ENCODE peak calls at places on chromosome 21, in four cellular contexts. H is A549, W is HepG2, A is K562. I is an unnamed sample.

GRCh38 chr21:34365794-34366193 is 2.0 kb downstream of the KCNE2 start:
- DNase-seq in H (no peak), W (peak; percentile 17), A (no peak), I (no peak)

GRCh38 chr21:45618287-45618686 is 25.2 kb upstream of the PCBP3 start:
- DNase-seq in H (no peak), W (no peak), A (no peak), I (no peak)

GRCh38 chr21:46633561-46633960 is 1.9 kb upstream of the PRMT2 start:
- DNase-seq in H (no peak), W (no peak), A (no peak), I (no peak)

GRCh38 chr21:45811136-45811535 is 167.6 kb downstream of the PCBP3 start:
- DNase-seq in H (no peak), W (no peak), A (no peak), I (no peak)

GRCh38 chr21:26443867-26444266 is 129.2 kb downstream of the CYYR1 start:
- DNase-seq in H (no peak), W (no peak), A (no peak), I (no peak)

GRCh38 chr21:34771512-34772028 is 102.8 kb downstream of the CLIC6 start:
- DNase-seq in H (peak; percentile 14), W (peak; percentile 89), A (no peak), I (no peak)

GRCh38 chr21:25717491-25718139 is 17.1 kb downstream of the ATP5PF start:
- DNase-seq in H (no peak), W (no peak), A (peak; percentile 46), I (no peak)

GRCh38 chr21:35226302-35226701 is 177.2 kb upstream of the RUNX1 start:
- DNase-seq in H (no peak), W (peak; percentile 24), A (no peak), I (no peak)

GRCh38 chr21:23811802-23812201 is 1795.5 kb downstream of the MRPL39 start:
- DNase-seq in H (no peak), W (no peak), A (no peak), I (no peak)

GRCh38 chr21:34938079-34938764 is 110.9 kb downstream of the RUNX1 start:
- DNase-seq in H (no peak), W (no peak), A (no peak), I (no peak)

GRCh38 chr21:34844033-34844923 is 175.5 kb downstream of the CLIC6 start:
- DNase-seq in H (no peak), W (no peak), A (no peak), I (no peak)

DNA sequence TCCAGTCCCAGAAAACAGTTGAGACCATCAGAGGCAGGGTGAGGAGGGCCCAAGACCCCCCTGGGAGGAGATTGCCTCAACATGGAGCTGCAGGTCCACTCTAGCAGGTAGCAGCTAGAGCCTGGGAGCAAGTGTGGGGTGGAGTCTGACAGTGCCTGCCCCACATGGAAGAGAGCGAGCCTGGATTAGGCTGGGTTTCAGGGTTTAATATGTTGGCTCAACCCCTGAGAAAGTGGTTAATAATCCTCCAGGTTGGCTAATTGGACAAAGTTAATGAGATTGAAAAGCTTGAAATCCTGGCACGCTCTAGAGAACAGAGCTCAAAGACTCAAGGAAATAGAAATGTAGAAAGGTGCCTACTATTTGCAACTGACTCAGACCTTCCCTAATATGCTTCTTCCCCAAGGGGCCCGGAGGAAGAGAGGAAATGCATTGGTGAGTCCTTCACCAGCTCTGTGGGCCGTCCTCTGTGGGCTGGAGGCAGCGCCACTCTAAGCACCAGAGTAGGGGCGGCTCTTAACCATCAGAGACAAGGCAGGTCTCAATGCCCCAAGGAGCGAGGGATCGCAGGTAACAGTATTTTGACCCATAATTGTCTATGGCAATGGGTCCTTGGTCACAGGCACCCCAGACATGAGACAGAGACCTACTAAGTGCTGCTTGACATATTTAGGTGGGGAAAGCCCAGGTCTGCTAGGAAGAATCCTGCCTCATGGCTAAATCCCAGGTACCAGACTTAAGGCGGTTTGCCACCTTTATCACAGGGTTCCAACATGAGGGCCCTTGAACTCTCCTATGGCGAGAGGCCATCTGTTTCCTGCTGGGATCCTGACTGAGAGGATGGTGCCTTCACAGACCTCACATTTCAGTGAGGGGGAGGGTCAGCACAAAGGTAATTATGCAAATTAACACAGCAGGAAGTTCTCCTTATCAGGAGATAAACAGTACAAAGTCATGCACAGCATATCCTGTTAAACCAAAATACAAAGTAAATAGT is 33.8 kb downstream of the RSPH1 start:
- DNase-seq in H (no peak), W (no peak), A (peak; percentile 33), I (no peak)
- TF ChIP-seq EP300 in H (no peak), W (no peak), A (no peak), I (no peak)

GRCh38 chr21:37193676-37194075 is 73.5 kb downstream of the VPS26C start:
- DNase-seq in H (no peak), W (no peak), A (no peak), I (no peak)

GRCh38 chr21:37186983-37187382 is 80.2 kb downstream of the VPS26C start:
- DNase-seq in H (no peak), W (no peak), A (no peak), I (no peak)

GRCh38 chr21:37184784-37185593 is 82.1 kb downstream of the VPS26C start:
- DNase-seq in H (no peak), W (no peak), A (no peak), I (no peak)

GRCh38 chr21:37193006-37193405 is 74.1 kb downstream of the VPS26C start:
- DNase-seq in H (no peak), W (no peak), A (no peak), I (no peak)

DNA sequence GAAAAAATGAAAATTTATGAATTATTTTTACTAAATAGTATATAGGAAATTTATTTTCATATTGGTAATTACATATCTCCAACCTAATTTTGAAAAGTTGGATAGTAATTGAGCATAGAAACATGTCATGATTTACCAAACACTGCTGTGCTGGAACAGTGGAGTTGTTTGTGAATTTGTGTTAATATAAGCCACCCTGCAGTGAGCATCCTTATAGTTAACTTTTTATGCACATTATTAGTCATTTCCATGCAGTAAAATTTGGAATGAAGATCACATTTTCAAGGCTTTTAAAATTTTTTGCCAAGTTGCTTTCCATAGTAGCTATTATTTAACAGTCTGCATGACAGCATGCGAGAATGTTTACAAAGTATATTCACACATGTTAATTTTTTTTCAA is 78.3 kb downstream of the VPS26C start:
- DNase-seq in H (no peak), W (no peak), A (no peak), I (no peak)
- TF ChIP-seq ESRRA in H (no peak), W (no peak), A (no peak), I (no peak)

GRCh38 chr21:20306836-20307235 is 691.4 kb upstream of the NCAM2 start:
- DNase-seq in H (no peak), W (no peak), A (no peak), I (no peak)
- TF ChIP-seq EP300 in H (no peak), W (no peak), A (no peak), I (no peak)

GRCh38 chr21:43854773-43855633 is 10.0 kb upstream of the AGPAT3 start:
- DNase-seq in H (no peak), W (no peak), A (peak; percentile 88), I (peak; percentile 67)
- TF ChIP-seq ESRRA in H (no peak), W (no peak), A (peak; percentile 74), I (no peak)

GRCh38 chr21:38900499-38900898 is 94.8 kb downstream of the ETS2 start:
- DNase-seq in H (no peak), W (no peak), A (no peak), I (no peak)
- TF ChIP-seq EP300 in H (no peak), W (no peak), A (no peak), I (no peak)

GRCh38 chr21:39843483-39843882 is 23.8 kb upstream of the PCP4 start:
- DNase-seq in H (no peak), W (no peak), A (no peak), I (no peak)

GRCh38 chr21:39845581-39846130 is 21.6 kb upstream of the PCP4 start:
- DNase-seq in H (no peak), W (no peak), A (no peak), I (no peak)

GRCh38 chr21:39843916-39844315 is 23.3 kb upstream of the PCP4 start:
- DNase-seq in H (no peak), W (no peak), A (no peak), I (no peak)

GRCh38 chr21:39840373-39841097 is 26.7 kb upstream of the PCP4 start:
- DNase-seq in H (no peak), W (no peak), A (no peak), I (no peak)

GRCh38 chr21:39842741-39843146 is 24.5 kb upstream of the PCP4 start:
- DNase-seq in H (no peak), W (no peak), A (no peak), I (no peak)
- TF ChIP-seq ESRRA in H (no peak), W (no peak), A (no peak), I (no peak)

DNA sequence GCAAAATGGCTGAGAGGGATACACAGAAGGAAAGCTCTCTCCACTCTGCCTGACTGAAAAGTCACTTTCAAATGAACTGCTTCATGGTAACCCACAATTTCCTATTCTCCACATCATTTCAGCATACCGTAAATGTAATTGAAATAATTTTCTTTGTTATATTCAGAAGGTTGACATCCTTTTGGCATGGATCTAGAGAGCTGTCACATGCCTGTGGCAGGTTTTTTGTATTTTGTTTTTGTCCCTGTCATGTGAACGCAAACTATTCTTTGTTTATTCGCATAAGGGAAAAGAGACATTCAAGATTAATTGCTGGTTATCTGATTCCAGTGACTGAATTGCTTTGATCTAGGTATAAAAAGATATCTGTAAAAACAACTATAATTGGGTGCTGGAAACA is 1808.1 kb downstream of the NCAM2 start:
- DNase-seq in H (no peak), W (no peak), A (no peak), I (no peak)
- TF ChIP-seq EP300 in H (no peak), W (no peak), A (no peak), I (no peak)

DNA sequence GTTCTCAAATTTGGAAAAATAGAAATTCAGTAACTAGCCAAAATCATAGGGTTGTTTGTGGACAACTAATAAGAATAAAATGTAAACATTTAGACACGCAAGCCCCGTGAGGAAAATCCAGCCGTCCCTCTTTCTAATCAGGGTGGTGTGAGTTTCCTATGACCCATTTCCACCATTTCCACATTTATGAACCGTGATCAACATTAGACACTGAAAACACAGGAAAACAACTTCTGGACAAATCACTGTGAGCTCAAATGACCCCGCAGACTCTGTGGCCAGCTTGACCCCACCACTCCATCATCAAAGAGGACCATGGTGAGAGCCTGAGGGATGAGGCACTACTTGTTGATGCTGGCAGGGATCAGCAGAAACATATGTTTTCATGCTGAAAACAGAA is 101.0 kb downstream of the SIM2 start:
- DNase-seq in H (no peak), W (no peak), A (no peak), I (no peak)
- TF ChIP-seq ESRRA in H (no peak), W (no peak), A (no peak), I (no peak)

DNA sequence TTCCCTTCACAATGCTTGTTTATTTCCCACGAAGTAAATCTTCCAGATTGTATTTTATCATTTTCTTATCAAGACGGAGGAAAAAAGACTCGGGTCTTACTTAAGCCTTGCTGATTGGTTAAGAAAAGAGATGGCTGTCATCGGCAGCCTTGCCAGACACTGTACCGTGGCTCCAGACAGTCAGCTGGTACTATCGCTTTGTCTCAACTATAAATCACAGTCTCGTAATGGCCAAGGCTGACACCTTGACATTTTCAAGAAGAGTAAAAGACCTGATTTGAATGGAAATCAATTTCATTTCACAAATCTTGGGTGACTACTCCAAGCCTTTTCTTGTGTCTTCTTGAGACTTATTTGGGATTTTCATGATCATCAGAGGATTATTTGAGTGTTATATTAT is 868.0 kb downstream of the USP25 start:
- DNase-seq in H (no peak), W (no peak), A (no peak), I (no peak)
- TF ChIP-seq EP300 in H (no peak), W (no peak), A (no peak), I (no peak)

GRCh38 chr21:15003463-15004135 is 61.2 kb downstream of the NRIP1 start:
- DNase-seq in H (no peak), W (no peak), A (no peak), I (no peak)
- TF ChIP-seq ESRRA in H (no peak), W (no peak), A (peak; percentile 54), I (no peak)

I was measured in GM12878.